ENCODE peak calls at places on chromosomes 11 and 22, in five cellular contexts. J, W, M, F and I are unnamed samples.

GRCh38 chr22:46432164-46433068 is 96.9 kb downstream of the TRMU start:
- DNase-seq in W (peak), F (no peak), J (peak), M (peak), I (no peak)

GRCh38 chr11:96168623-96169022 is 174.4 kb downstream of the MAML2 start:
- DNase-seq in F (peak), W (no peak), J (no peak), M (no peak), I (peak)

GRCh38 chr11:113839842-113840241 is 35.5 kb downstream of the USP28 start:
- DNase-seq in W (no peak), F (no peak), J (no peak), M (peak), I (no peak)

GRCh38 chr22:38468761-38469305 is 937 bp downstream of the KDELR3 start:
- DNase-seq in F (no peak), M (no peak), W (no peak), J (no peak), I (no peak)

GRCh38 chr22:28801845-28802594 is 1.7 kb upstream of the XBP1 start:
- DNase-seq in F (peak), J (no peak), W (no peak), M (no peak), I (no peak)

GRCh38 chr11:128470081-128470480 is 117.3 kb downstream of the ETS1 start:
- DNase-seq in J (peak), M (no peak), W (no peak), F (no peak), I (no peak)

GRCh38 chr11:122365545-122366380 is 249.7 kb upstream of the BLID start:
- DNase-seq in J (no peak), F (no peak), W (no peak), M (no peak), I (no peak)

GRCh38 chr11:76707293-76707825 is 36.8 kb upstream of the LRRC32 start:
- DNase-seq in J (no peak), W (no peak), F (no peak), M (no peak), I (no peak)

GRCh38 chr11:67302571-67303131 is 679 bp upstream of the SSH3 start:
- DNase-seq in M (no peak), W (no peak), F (peak), J (no peak), I (no peak)

GRCh38 chr11:70756756-70757155 is 358.4 kb downstream of the CTTN start:
- DNase-seq in J (no peak), W (no peak), F (no peak), M (no peak), I (no peak)

GRCh38 chr11:128709402-128709801 is 15.5 kb downstream of the FLI1 start:
- DNase-seq in M (no peak), J (no peak), W (no peak), F (peak), I (no peak)

GRCh38 chr22:40237788-40238424 is 60.2 kb downstream of the TNRC6B start:
- DNase-seq in W (no peak), M (no peak), J (no peak), F (no peak), I (no peak)

GRCh38 chr11:102012946-102013345 is 34.3 kb upstream of the CFAP300 start:
- DNase-seq in J (no peak), W (no peak), F (no peak), M (no peak), I (no peak)

GRCh38 chr22:29454186-29454745 is 15.9 kb downstream of the RFPL1 start:
- DNase-seq in M (no peak), F (no peak), W (no peak), J (no peak), I (no peak)

GRCh38 chr11:74909363-74909762 is 39.5 kb downstream of the XRRA1 start:
- DNase-seq in W (no peak), M (no peak), F (no peak), J (no peak), I (no peak)

GRCh38 chr22:39991164-39991860 is 3.4 kb upstream of the FAM83F start:
- DNase-seq in J (no peak), M (no peak), F (no peak), W (no peak), I (no peak)